ENCODE peak calls at places on chromosomes 13 and 19, in four cellular contexts. A, M, D and L are unnamed samples.

GRCh38 chr13:97921146-97921776 is 32.2 kb upstream of the IPO5 start:
- DNase-seq in A (no peak), M (no peak), D (no peak), L (no peak)

GRCh38 chr13:21079761-21080730 is 18.7 kb upstream of the LATS2 start:
- DNase-seq in A (no peak), M (peak), D (no peak), L (no peak)

GRCh38 chr13:32983058-32983457 is 33.2 kb upstream of the KL start:
- DNase-seq in A (no peak), M (no peak), D (no peak), L (no peak)

GRCh38 chr13:40186636-40187323 is 479.7 kb downstream of the FOXO1 start:
- DNase-seq in A (no peak), M (no peak), D (no peak), L (no peak)

GRCh38 chr19:10502524-10503001 is 593 bp downstream of the KEAP1 start:
- DNase-seq in A (peak), M (peak), D (peak), L (peak)

GRCh38 chr19:19329199-19329598 is 8.6 kb downstream of the MAU2 start:
- DNase-seq in A (no peak), M (no peak), D (no peak), L (no peak)

GRCh38 chr13:28719656-28720055 is 886 bp upstream of the SLC46A3 start:
- DNase-seq in A (no peak), M (no peak), D (no peak), L (no peak)

GRCh38 chr19:18649371-18650047 is 12.7 kb downstream of the KLHL26 start:
- DNase-seq in A (peak), M (no peak), D (no peak), L (no peak)

GRCh38 chr19:47324502-47324901 is 7.5 kb upstream of the C5AR2 start:
- DNase-seq in A (peak), M (no peak), D (no peak), L (peak)

GRCh38 chr13:27264181-27264580 is 6.4 kb upstream of the RASL11A start:
- DNase-seq in A (no peak), M (no peak), D (no peak), L (no peak)

GRCh38 chr13:108269601-108270328 is at the start of gene TNFSF13B:
- DNase-seq in A (no peak), M (peak), D (no peak), L (peak)

GRCh38 chr19:58500242-58500641 is 11.6 kb downstream of the SLC27A5 start:
- DNase-seq in A (no peak), M (no peak), D (no peak), L (peak)

GRCh38 chr13:73984949-73985691 is 149.1 kb downstream of the KLF12 start:
- DNase-seq in A (no peak), M (no peak), D (no peak), L (no peak)

GRCh38 chr13:25429466-25429865 is 57.7 kb downstream of the ATP8A2 start:
- DNase-seq in A (no peak), M (no peak), D (no peak), L (no peak)

GRCh38 chr19:2719910-2720776 is 1.0 kb downstream of the DIRAS1 start:
- DNase-seq in A (no peak), M (no peak), D (no peak), L (no peak)

GRCh38 chr19:46890423-46891170 is 29.8 kb downstream of the ARHGAP35 start:
- DNase-seq in A (no peak), M (no peak), D (no peak), L (no peak)

GRCh38 chr13:65907656-65908441 is 1322.3 kb downstream of the PCDH9 start:
- DNase-seq in A (no peak), M (no peak), D (no peak), L (no peak)

GRCh38 chr13:45055902-45056648 is 64.2 kb upstream of the GTF2F2 start:
- DNase-seq in A (peak), M (no peak), D (no peak), L (no peak)

GRCh38 chr13:80132741-80133601 is 208.0 kb downstream of the SPRY2 start:
- DNase-seq in A (peak), M (peak), D (no peak), L (peak)

GRCh38 chr13:92510416-92510815 is 716.2 kb upstream of the GPC6 start:
- DNase-seq in A (no peak), M (no peak), D (no peak), L (no peak)

GRCh38 chr19:6873708-6874431 is 13.5 kb upstream of the ADGRE1 start:
- DNase-seq in A (no peak), M (no peak), D (no peak), L (no peak)

GRCh38 chr13:27257648-27258253 is 6.4 kb downstream of the RPL21 start:
- DNase-seq in A (no peak), M (no peak), D (no peak), L (no peak)

GRCh38 chr19:41844601-41845000 is at the start of gene LYPD4:
- DNase-seq in A (no peak), M (no peak), D (no peak), L (no peak)

GRCh38 chr19:54172764-54173699 is at the start of gene TMC4:
- DNase-seq in A (no peak), M (peak), D (no peak), L (no peak)

GRCh38 chr13:33838567-33839131 is 20.7 kb downstream of the RFC3 start:
- DNase-seq in A (no peak), M (no peak), D (no peak), L (peak)

GRCh38 chr13:77860621-77861020 is 58.0 kb downstream of the EDNRB start:
- DNase-seq in A (no peak), M (no peak), D (no peak), L (no peak)

GRCh38 chr13:98676239-98676638 is 76.2 kb downstream of the SLC15A1 start:
- DNase-seq in A (no peak), M (no peak), D (no peak), L (no peak)

GRCh38 chr13:28533441-28534166 is 38.7 kb upstream of the FLT1 start:
- DNase-seq in A (no peak), M (no peak), D (no peak), L (no peak)

GRCh38 chr13:20439261-20439660 is 86.4 kb downstream of the CRYL1 start:
- DNase-seq in A (no peak), M (no peak), D (no peak), L (no peak)

GRCh38 chr19:57241181-57241580 is 749 bp downstream of the ZNF805 start:
- DNase-seq in A (no peak), M (no peak), D (no peak), L (no peak)

GRCh38 chr13:27592865-27593264 is 27.5 kb downstream of the LNX2 start:
- DNase-seq in A (no peak), M (no peak), D (no peak), L (no peak)

GRCh38 chr13:42930136-42930535 is 61.9 kb downstream of the EPSTI1 start:
- DNase-seq in A (no peak), M (no peak), D (no peak), L (no peak)

GRCh38 chr19:12567951-12568350 is 16.7 kb upstream of the ZNF564 start:
- DNase-seq in A (no peak), M (no peak), D (no peak), L (no peak)

GRCh38 chr19:45812297-45812696 is 2.8 kb downstream of the RSPH6A start:
- DNase-seq in A (no peak), M (no peak), D (no peak), L (no peak)

GRCh38 chr13:111947876-111948275 is 119.1 kb upstream of the SOX1 start:
- DNase-seq in A (no peak), M (no peak), D (no peak), L (no peak)

GRCh38 chr19:40576585-40577451 is at the start of gene SHKBP1:
- DNase-seq in A (peak), M (peak), D (peak), L (peak)
- TF ChIP-seq POLR2A in A (no peak), M (peak), D (peak), L (no peak)

DNA sequence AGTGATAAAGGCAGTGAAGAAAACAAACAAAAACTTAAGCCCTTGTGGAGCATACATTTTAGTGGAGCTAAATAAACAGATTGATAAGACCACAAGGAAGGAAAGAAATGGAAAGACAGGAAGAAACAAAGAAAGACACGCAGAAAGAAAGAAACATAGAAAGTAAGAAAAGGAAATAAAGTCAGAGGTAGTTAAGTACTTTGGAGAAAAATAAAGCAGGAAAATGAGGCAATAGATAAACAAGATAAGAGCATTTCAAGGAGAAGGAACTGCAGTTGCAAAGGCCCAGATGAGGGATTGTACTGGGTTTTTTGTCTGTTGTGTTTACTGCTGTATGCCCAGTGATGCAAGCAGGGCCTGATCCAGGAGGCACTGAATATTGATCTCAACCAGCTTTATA is 1.0 kb downstream of the NFKBIB start:
- DNase-seq in A (no peak), M (no peak), D (no peak), L (no peak)
- TF ChIP-seq POLR2A in A (no peak), M (no peak), D (no peak), L (no peak)

DNA sequence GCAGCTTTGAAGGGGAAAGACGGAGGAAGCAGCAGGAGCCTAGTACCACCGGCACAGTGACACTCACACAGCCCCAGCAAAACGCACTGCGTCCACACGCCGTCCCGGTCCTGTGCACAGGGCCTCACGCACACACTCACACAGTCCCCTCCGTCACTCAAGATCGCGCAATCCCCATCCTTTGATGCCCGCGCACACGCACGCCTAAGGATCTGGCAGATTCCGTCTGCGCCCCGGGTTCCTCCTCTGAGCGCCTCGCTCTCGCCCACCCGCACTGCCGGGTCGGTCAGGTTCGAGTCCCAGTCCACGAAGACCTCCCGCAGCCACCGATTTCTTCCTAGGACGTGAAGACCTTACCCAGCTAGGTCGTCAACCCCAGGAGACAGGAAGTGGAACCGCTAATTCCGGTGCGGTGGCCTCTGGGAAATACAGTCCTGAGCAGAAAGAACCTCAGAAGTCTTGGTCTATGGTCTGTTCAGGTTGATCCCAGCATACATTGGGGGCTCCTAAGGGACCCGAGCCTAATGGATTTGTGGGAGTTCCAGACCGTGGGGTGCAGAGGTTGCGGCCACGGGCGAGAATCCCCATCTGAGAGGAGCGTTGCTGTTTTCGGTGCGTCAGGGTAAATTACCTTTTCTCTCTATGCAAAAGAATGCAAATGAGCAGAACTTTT is at the start of gene ZNF780B:
- DNase-seq in A (peak), M (peak), D (peak), L (peak)
- TF ChIP-seq POLR2A in A (no peak), M (peak), D (no peak), L (no peak)

GRCh38 chr19:867301-867793 is 7.9 kb downstream of the CFD start:
- DNase-seq in A (no peak), M (no peak), D (no peak), L (no peak)
- TF ChIP-seq POLR2A in A (no peak), M (no peak), D (no peak), L (no peak)

DNA sequence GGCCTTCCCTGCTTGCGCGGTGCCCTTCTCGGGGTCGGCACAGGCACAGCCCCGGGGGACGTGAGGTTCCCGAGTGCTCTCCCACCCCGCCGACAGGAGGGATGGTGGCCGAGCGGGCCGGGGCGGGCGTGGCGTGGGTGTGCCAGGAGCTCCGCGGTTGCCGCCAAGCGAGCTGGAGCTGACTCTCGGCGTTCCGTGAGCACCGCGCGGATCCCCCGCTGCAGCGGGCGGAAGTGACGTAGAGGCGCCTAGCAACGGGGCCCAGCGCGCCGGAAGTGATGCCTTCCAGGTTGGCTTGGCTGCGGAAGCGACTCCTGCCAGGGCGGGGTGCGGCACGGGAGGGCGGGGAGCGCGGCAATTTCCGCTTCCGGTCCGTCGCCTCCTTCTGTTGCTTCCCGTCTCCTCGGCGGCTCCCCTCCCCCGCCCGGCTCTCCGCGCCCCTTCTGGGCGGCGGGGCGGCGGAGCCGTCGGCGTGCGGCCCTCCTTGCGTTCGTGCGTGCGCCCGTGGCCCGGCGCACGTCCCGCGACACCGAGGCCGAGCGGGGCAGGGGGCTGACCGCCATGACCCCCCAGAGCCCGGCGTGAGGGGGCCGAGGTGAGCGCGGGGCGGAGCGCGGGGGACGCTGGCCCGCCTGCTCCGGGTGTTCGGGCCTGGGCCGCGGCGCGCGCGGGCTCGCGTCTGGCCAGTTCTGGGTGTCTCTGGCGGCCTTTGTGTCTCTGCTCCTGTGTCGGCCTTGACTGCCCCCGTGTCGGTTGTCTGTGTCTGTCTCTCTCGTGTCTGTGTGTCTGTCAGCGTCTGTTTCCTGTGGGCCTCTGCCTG is at the start of gene EPN1:
- DNase-seq in A (peak), M (peak), D (peak), L (peak)
- TF ChIP-seq POLR2A in A (no peak), M (peak), D (no peak), L (peak)